ENCODE peak calls at places on chromosomes 6 and 20, in nine cellular contexts. A, M, E, X, W, K, I, O and R are unnamed samples.

GRCh38 chr6:43847741-43848630 is 78.0 kb downstream of the VEGFA start:
- DNase-seq in A (no peak), M (no peak), E (no peak), X (no peak), W (no peak), K (no peak), I (no peak), O (no peak), R (no peak)

GRCh38 chr6:27296106-27296783 is 15.8 kb downstream of the POM121L2 start:
- DNase-seq in A (no peak), M (peak; percentile 28), E (no peak), X (no peak), W (no peak), K (no peak), I (peak; percentile 57), O (no peak), R (peak; percentile 46)

GRCh38 chr6:20172842-20173456 is 39.3 kb downstream of the MBOAT1 start:
- DNase-seq in A (no peak), M (no peak), E (no peak), X (no peak), W (no peak), K (no peak), I (no peak), O (no peak), R (no peak)

GRCh38 chr6:34546551-34547321 is 9.4 kb downstream of the SPDEF start:
- DNase-seq in A (peak; percentile 69), M (no peak), E (peak; percentile 76), X (no peak), W (peak; percentile 80), K (peak; percentile 45), I (no peak), O (no peak), R (no peak)

GRCh38 chr20:54099894-54100293 is 29.5 kb upstream of the BCAS1 start:
- DNase-seq in A (no peak), M (no peak), E (no peak), X (no peak), W (no peak), K (no peak), I (no peak), O (no peak), R (no peak)

GRCh38 chr6:16276991-16277981 is 38.9 kb downstream of the GMPR start:
- DNase-seq in A (peak; percentile 70), M (peak; percentile 25), E (peak; percentile 92), X (no peak), W (peak; percentile 82), K (peak; percentile 74), I (peak; percentile 89), O (no peak), R (peak; percentile 87)

GRCh38 chr20:32842688-32843524 is 15.8 kb upstream of the EFCAB8 start:
- DNase-seq in A (no peak), M (no peak), E (no peak), X (no peak), W (no peak), K (no peak), I (no peak), O (no peak), R (no peak)

GRCh38 chr20:50434653-50435396 is 75.4 kb upstream of the PTPN1 start:
- DNase-seq in A (peak; percentile 65), M (no peak), E (no peak), X (no peak), W (no peak), K (no peak), I (peak; percentile 16), O (no peak), R (peak; percentile 72)

GRCh38 chr20:14334306-14334930 is 3.0 kb downstream of the FLRT3 start:
- DNase-seq in A (peak; percentile 35), M (no peak), E (no peak), X (no peak), W (no peak), K (peak; percentile 50), I (peak; percentile 16), O (no peak), R (no peak)

GRCh38 chr6:5786321-5787053 is 220.2 kb downstream of the NRN1 start:
- DNase-seq in A (no peak), M (no peak), E (no peak), X (no peak), W (no peak), K (no peak), I (no peak), O (no peak), R (no peak)

GRCh38 chr6:147133669-147134068 is 70.5 kb upstream of the STXBP5 start:
- DNase-seq in A (no peak), M (no peak), E (no peak), X (no peak), W (no peak), K (no peak), I (no peak), O (no peak), R (no peak)

GRCh38 chr6:47061631-47062300 is 19.6 kb upstream of the ADGRF1 start:
- DNase-seq in A (peak; percentile 56), M (no peak), E (peak; percentile 41), X (no peak), W (no peak), K (no peak), I (no peak), O (no peak), R (peak; percentile 13)

GRCh38 chr6:44627091-44627878 is 239.8 kb downstream of the CDC5L start:
- DNase-seq in A (no peak), M (no peak), E (peak; percentile 41), X (no peak), W (peak; percentile 46), K (no peak), I (no peak), O (no peak), R (no peak)

GRCh38 chr6:7541175-7542064 is at the start of gene DSP:
- DNase-seq in A (peak; percentile 75), M (peak; percentile 72), E (peak; percentile 79), X (no peak), W (peak; percentile 88), K (no peak), I (peak; percentile 45), O (no peak), R (peak; percentile 18)

GRCh38 chr6:135739288-135739687 is 112.2 kb upstream of the PDE7B start:
- DNase-seq in A (no peak), M (no peak), E (no peak), X (no peak), W (no peak), K (no peak), I (peak; percentile 18), O (no peak), R (peak; percentile 81)

GRCh38 chr6:158047120-158047518 is 65.5 kb downstream of the SYNJ2 start:
- DNase-seq in A (no peak), M (no peak), E (peak; percentile 68), X (no peak), W (peak; percentile 37), K (no peak), I (no peak), O (no peak), R (peak; percentile 82)